ENCODE peak calls at places on chromosome 10, in eight cellular contexts. W is IMR-90, E is HCT116, X is Panc1, H is Peyer's patch, I is right lobe of liver, G is HepG2, Z is left ventricle myocardium inferior. Y is an unnamed sample.

GRCh38 chr10:88879754-88880286 is at the start of gene STAMBPL1:
- DNase-seq in W (no peak), E (no peak), X (peak; percentile 25), H (no peak), I (no peak), G (no peak), Z (no peak), Y (peak; percentile 33)

GRCh38 chr10:10780746-10781145 is 236.9 kb upstream of the CELF2 start:
- DNase-seq in W (peak; percentile 64), E (no peak), X (no peak), H (no peak), I (no peak), G (no peak), Z (no peak), Y (no peak)

GRCh38 chr10:93300518-93300917 is 181.6 kb downstream of the MYOF start:
- DNase-seq in W (no peak), E (no peak), X (no peak), H (no peak), I (no peak), G (no peak), Z (no peak), Y (no peak)

GRCh38 chr10:100827819-100828743 is 82.7 kb downstream of the PAX2 start:
- DNase-seq in W (no peak), E (no peak), X (no peak), H (no peak), I (no peak), G (no peak), Z (peak; percentile 26), Y (no peak)

GRCh38 chr10:130519791-130520190 is 383.6 kb downstream of the GLRX3 start:
- DNase-seq in W (no peak), E (no peak), X (no peak), H (no peak), I (no peak), G (no peak), Z (no peak), Y (no peak)

GRCh38 chr10:6320320-6321010 is 117.7 kb downstream of the PFKFB3 start:
- DNase-seq in W (no peak), E (no peak), X (no peak), H (no peak), I (peak; percentile 70), G (no peak), Z (no peak), Y (no peak)

GRCh38 chr10:104427983-104428382 is 74.3 kb downstream of the CFAP58 start:
- DNase-seq in W (no peak), E (no peak), X (no peak), H (no peak), I (no peak), G (no peak), Z (no peak), Y (no peak)

GRCh38 chr10:70265032-70265689 is 18.6 kb downstream of the NPFFR1 start:
- DNase-seq in W (no peak), E (peak; percentile 64), X (no peak), H (no peak), I (no peak), G (peak; percentile 61), Z (no peak), Y (no peak)

GRCh38 chr10:126872768-126873167 is 32.5 kb upstream of the DOCK1 start:
- DNase-seq in W (no peak), E (no peak), X (no peak), H (no peak), I (no peak), G (no peak), Z (no peak), Y (no peak)

GRCh38 chr10:5440206-5440605 is 27.8 kb downstream of the NET1 start:
- DNase-seq in W (no peak), E (no peak), X (no peak), H (no peak), I (no peak), G (no peak), Z (no peak), Y (no peak)

GRCh38 chr10:103933557-103934121 is 15.7 kb upstream of the STN1 start:
- DNase-seq in W (no peak), E (no peak), X (no peak), H (no peak), I (peak; percentile 66), G (no peak), Z (no peak), Y (no peak)

GRCh38 chr10:82377608-82378007 is 502.6 kb downstream of the NRG3 start:
- DNase-seq in W (no peak), E (no peak), X (no peak), H (no peak), I (peak; percentile 47), G (no peak), Z (no peak), Y (no peak)

GRCh38 chr10:75062900-75063299 is 48.6 kb upstream of the SAMD8 start:
- DNase-seq in W (no peak), E (no peak), X (no peak), H (no peak), I (no peak), G (no peak), Z (no peak), Y (no peak)

GRCh38 chr10:113648478-113648877 is 15.4 kb downstream of the NRAP start:
- DNase-seq in W (no peak), E (no peak), X (no peak), H (no peak), I (no peak), G (no peak), Z (peak; percentile 33), Y (no peak)

GRCh38 chr10:119207713-119208552 is 562 bp downstream of the GRK5 start:
- DNase-seq in W (peak; percentile 62), E (no peak), X (no peak), H (no peak), I (peak; percentile 69), G (peak; percentile 65), Z (peak; percentile 47), Y (peak; percentile 9)
- H3K4me1 ChIP-seq in W (peaks cover 18% of the 10 kb centered on the region), E (peaks cover 36% of the 10 kb centered on the region), X (peaks cover 43% of the 10 kb centered on the region), H (no peaks in the 10 kb centered on the region), I (no peaks in the 10 kb centered on the region), G (peaks cover 53% of the 10 kb centered on the region), Z (peaks cover 70% of the 10 kb centered on the region), Y (peaks cover 22% of the 10 kb centered on the region)

DNA sequence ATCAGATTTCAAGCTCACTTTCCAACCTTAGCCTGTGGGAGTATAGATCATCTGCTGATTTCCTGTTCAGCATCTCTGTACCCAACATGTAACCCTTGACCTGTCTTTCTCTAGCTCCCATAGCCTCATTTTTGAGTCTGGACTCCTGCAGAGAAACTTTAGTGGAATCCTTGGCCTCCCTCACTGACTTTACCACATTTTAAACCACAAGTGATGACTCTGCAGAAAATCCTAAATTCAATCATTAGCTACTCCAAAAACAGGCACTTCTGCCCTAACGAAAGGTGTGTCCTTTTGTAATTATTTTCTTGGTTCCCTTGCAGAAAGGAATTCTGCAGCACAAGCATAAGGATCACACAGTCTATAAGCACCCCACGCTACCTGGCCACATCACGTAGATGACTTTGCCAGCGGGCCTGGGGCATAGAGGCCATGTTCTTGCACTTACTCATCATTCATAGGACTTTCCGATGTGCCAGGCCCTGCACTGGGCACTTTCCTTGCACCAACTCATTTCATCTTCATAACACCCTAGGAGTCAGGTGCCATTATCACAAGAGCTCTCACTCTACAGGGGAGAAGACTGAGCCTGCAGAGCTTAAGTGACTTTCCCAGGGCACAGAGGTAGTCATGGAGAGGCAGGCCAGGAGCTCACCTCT is 57.2 kb upstream of the OPALIN start:
- DNase-seq in W (no peak), E (no peak), X (no peak), H (no peak), I (no peak), G (no peak), Z (no peak), Y (no peak)
- H3K27ac ChIP-seq in W (no peak overlapping the region), E (no peak overlapping the region), X (no peak overlapping the region), H (no peak overlapping the region), I (no peak overlapping the region), G (no peak overlapping the region), Z (peak overlapping the region; percentile 60), Y (no peak overlapping the region)

GRCh38 chr10:125127110-125127509 is 33.3 kb downstream of the CTBP2 start:
- DNase-seq in W (no peak), E (no peak), X (no peak), H (peak; percentile 12), I (no peak), G (no peak), Z (no peak), Y (no peak)
- H3K4me1 ChIP-seq in W (peaks cover 16% of the 10 kb centered on the region), E (peaks cover 69% of the 10 kb centered on the region), X (peaks cover 35% of the 10 kb centered on the region), H (no peaks in the 10 kb centered on the region), I (no peaks in the 10 kb centered on the region), G (no peaks in the 10 kb centered on the region), Z (peaks cover 94% of the 10 kb centered on the region), Y (peaks cover 66% of the 10 kb centered on the region)

GRCh38 chr10:120970595-120971529 is 119.7 kb downstream of the WDR11 start:
- DNase-seq in W (no peak), E (no peak), X (no peak), H (no peak), I (no peak), G (no peak), Z (no peak), Y (no peak)
- H3K27ac ChIP-seq in W (no peak overlapping the region), E (no peak overlapping the region), X (no peak overlapping the region), H (no peak overlapping the region), I (no peak overlapping the region), G (no peak overlapping the region), Z (no peak overlapping the region), Y (peak overlapping the region; percentile 16)

DNA sequence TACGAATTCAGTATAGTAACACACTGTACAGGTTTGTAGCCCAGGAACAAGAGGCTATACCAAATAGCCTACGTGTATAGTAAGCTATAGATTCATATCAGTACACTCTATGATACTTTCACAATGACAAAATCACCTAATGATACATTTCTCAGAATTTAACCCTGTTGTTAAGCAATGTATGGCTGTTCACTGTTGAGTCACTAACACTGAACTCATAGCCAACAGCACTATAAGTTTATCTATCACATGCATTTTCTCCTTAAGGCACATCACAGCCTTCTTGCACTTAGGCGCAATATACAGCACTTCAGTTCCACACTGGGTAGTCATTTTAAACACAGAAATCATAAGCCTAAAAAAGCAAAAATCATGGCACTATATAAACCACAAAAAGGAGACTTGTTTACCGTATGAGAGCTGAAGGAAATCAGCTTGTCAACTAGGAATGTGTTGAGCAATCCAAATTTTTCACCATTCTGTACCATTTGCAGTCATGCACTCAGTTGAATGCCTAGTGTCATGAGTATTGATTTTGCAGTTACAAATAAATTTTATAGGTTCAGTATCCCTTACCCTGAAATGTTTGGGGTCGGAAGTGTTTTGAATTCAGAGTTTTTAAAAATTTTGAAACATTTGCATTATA is 45.5 kb downstream of the ZNF438 start:
- DNase-seq in W (peak; percentile 71), E (no peak), X (peak; percentile 61), H (no peak), I (no peak), G (no peak), Z (no peak), Y (no peak)
- H3K4me1 ChIP-seq in W (peaks cover 4% of the 10 kb centered on the region), E (peaks cover 18% of the 10 kb centered on the region), X (no peaks in the 10 kb centered on the region), H (no peaks in the 10 kb centered on the region), I (no peaks in the 10 kb centered on the region), G (no peaks in the 10 kb centered on the region), Z (peaks cover 79% of the 10 kb centered on the region), Y (peaks cover 15% of the 10 kb centered on the region)

Y was measured in esophagus squamous epithelium.